ENCODE peak calls at places on chromosomes 13 and 19, in four cellular contexts. J is K562, E is GM12878, V is HepG2. R is an unnamed sample.
A peak's percentile ranks its signal among the peaks of the same experiment; 100 is the strongest.

GRCh38 chr19:50829801-50830200 is 3.6 kb downstream of the KLK15 start:
- DNase-seq in J (no peak), E (no peak), V (no peak), R (no peak)

GRCh38 chr19:12796146-12797071 is 5.1 kb downstream of the JUNB start:
- DNase-seq in J (peak; percentile 51), E (no peak), V (peak; percentile 68), R (peak; percentile 86)

GRCh38 chr13:114149774-114150740 is 17.6 kb upstream of the RASA3 start:
- DNase-seq in J (no peak), E (no peak), V (no peak), R (no peak)

GRCh38 chr19:2048104-2048958 is 2.7 kb downstream of the MKNK2 start:
- DNase-seq in J (no peak), E (no peak), V (no peak), R (no peak)

GRCh38 chr13:48531416-48532145 is 1.3 kb downstream of the RCBTB2 start:
- DNase-seq in J (no peak), E (peak; percentile 38), V (peak; percentile 13), R (no peak)

GRCh38 chr13:101298517-101298916 is 117.8 kb downstream of the NALCN start:
- DNase-seq in J (no peak), E (no peak), V (no peak), R (no peak)

GRCh38 chr19:28288850-28289249 is 924.1 kb downstream of the UQCRFS1 start:
- DNase-seq in J (no peak), E (no peak), V (no peak), R (no peak)

GRCh38 chr13:30892966-30893365 is 13.1 kb upstream of the MEDAG start:
- DNase-seq in J (peak; percentile 45), E (no peak), V (peak; percentile 17), R (peak; percentile 89)

GRCh38 chr19:10617409-10618121 is 7.8 kb upstream of the SLC44A2 start:
- DNase-seq in J (peak; percentile 37), E (no peak), V (no peak), R (no peak)

GRCh38 chr19:996051-996838 is 4.0 kb upstream of the GRIN3B start:
- DNase-seq in J (peak; percentile 74), E (no peak), V (no peak), R (peak; percentile 67)

GRCh38 chr19:6318772-6319171 is 14.6 kb downstream of the ACER1 start:
- DNase-seq in J (no peak), E (no peak), V (no peak), R (no peak)

GRCh38 chr19:1132625-1133383 is 29.0 kb downstream of the GPX4 start:
- DNase-seq in J (no peak), E (no peak), V (no peak), R (no peak)

GRCh38 chr13:36275190-36276002 is 22.2 kb downstream of the CCDC169 start:
- DNase-seq in J (no peak), E (no peak), V (peak; percentile 50), R (no peak)

GRCh38 chr19:18644144-18645034 is 7.6 kb downstream of the KLHL26 start:
- DNase-seq in J (no peak), E (no peak), V (no peak), R (no peak)
- TF ChIP-seq TCF7 in J (no peak), E (no peak), V (no peak), R (no peak)

GRCh38 chr19:37935341-37935740 is 28.3 kb downstream of the SIPA1L3 start:
- DNase-seq in J (no peak), E (no peak), V (no peak), R (no peak)

GRCh38 chr19:37931941-37932655 is 25.1 kb downstream of the SIPA1L3 start:
- DNase-seq in J (no peak), E (no peak), V (peak; percentile 84), R (peak; percentile 69)

GRCh38 chr19:37932985-37933953 is 26.3 kb downstream of the SIPA1L3 start:
- DNase-seq in J (no peak), E (no peak), V (peak; percentile 38), R (peak; percentile 36)

GRCh38 chr19:37936166-37936565 is 29.2 kb downstream of the SIPA1L3 start:
- DNase-seq in J (no peak), E (no peak), V (peak; percentile 68), R (no peak)

GRCh38 chr19:37933965-37934364 is 27.0 kb downstream of the SIPA1L3 start:
- DNase-seq in J (no peak), E (no peak), V (peak; percentile 90), R (no peak)
- TF ChIP-seq ATF2 in J (no peak), E (no peak), V (peak; percentile 88), R (no peak)

DNA sequence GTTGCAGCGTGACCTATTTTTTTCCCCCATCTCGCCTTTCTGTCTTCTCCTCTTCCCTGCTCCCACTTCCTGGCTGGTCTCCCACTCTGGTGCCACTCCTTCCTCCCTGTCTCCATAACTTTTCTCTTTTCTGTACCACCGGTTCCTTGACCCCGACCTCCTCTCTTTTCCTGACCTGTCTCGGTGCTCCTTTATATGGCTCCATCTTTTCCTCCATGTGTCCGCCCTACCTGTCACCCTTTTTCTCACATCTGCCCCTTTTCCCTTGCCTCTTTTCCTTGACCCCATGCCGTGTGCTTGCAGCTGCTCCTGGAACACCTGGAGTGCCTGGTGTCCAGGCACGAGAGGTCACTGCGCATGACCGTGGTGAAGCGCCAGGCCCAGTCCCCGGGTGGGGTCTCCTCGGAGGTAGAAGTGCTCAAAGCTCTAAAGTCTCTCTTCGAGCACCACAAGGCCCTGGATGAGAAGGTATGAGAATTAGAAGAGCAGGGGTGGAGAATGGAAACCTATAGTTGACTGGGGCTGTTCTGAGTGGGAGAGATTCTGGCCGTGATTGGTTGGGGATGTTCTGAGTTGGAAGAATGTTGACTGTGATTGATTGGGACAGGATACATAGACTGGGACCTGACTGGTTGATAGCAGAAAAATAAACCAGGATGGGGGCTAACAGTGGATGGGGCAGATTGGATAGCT is 9.3 kb downstream of the PPFIA3 start:
- DNase-seq in J (peak; percentile 24), E (no peak), V (no peak), R (no peak)
- TF ChIP-seq TCF7 in J (no peak), E (no peak), V (no peak), R (no peak)

GRCh38 chr19:13849991-13850909 is 26.7 kb upstream of the NANOS3 start:
- DNase-seq in J (peak; percentile 80), E (no peak), V (peak; percentile 53), R (peak; percentile 79)
- TF ChIP-seq ATF2 in J (no peak), E (no peak), V (no peak), R (no peak)

GRCh38 chr13:54913668-54914067 is 1885.1 kb downstream of the OLFM4 start:
- DNase-seq in J (no peak), E (no peak), V (no peak), R (no peak)

GRCh38 chr13:54912367-54912766 is 1883.8 kb downstream of the OLFM4 start:
- DNase-seq in J (no peak), E (no peak), V (no peak), R (no peak)
- TF ChIP-seq TCF7 in J (no peak), E (no peak), V (no peak), R (no peak)

GRCh38 chr19:44747739-44748425 is 626 bp upstream of the BCL3 start:
- DNase-seq in J (no peak), E (no peak), V (peak; percentile 50), R (no peak)
- TF ChIP-seq ATF2 in J (no peak), E (no peak), V (no peak), R (no peak)

R was measured in WTC11.